ENCODE peak calls at places on chromosome 6, in five cellular contexts. R is HCT116, V is MM.1S, W is SK-N-SH, K is endodermal cell. M is an unnamed sample. For H3K27me3, the result is how much of the 10 kb centered on the place peaks cover.

GRCh38 chr6:82554706-82555105 is 191.1 kb downstream of the TPBG start:
- DNase-seq in K (no peak), V (no peak), R (no peak), W (no peak), M (no peak)

GRCh38 chr6:26485401-26485800 is 14.7 kb upstream of the BTN1A1 start:
- DNase-seq in K (no peak), W (no peak), R (no peak), V (no peak), M (no peak)

GRCh38 chr6:42898891-42899361 is 16.9 kb upstream of the PTCRA start:
- DNase-seq in K (peak), R (peak), W (peak), V (peak), M (peak)

GRCh38 chr6:136411028-136411329 is 121.3 kb upstream of the BCLAF1 start:
- DNase-seq in W (no peak), K (no peak), V (peak), R (no peak), M (no peak)

GRCh38 chr6:31037692-31038091 is 27.4 kb downstream of the MUC22 start:
- DNase-seq in K (no peak), R (no peak), V (no peak), W (no peak), M (no peak)

GRCh38 chr6:83431545-83432165 is 804 bp upstream of the ME1 start:
- DNase-seq in W (no peak), R (peak), V (no peak), K (no peak), M (peak)

GRCh38 chr6:158061361-158061708 is 79.7 kb downstream of the SYNJ2 start:
- DNase-seq in R (no peak), V (no peak), W (no peak), K (no peak), M (no peak)

GRCh38 chr6:130713144-130713543 is 114.1 kb upstream of the SMLR1 start:
- DNase-seq in K (peak), R (no peak), V (no peak), W (no peak), M (no peak)

GRCh38 chr6:27472182-27472616 is 706 bp downstream of the ZNF184 start:
- DNase-seq in V (peak), K (no peak), R (peak), W (peak), M (peak)

GRCh38 chr6:13877116-13877515 is 47.6 kb upstream of the RNF182 start:
- DNase-seq in R (no peak), W (no peak), K (no peak), V (no peak), M (no peak)

GRCh38 chr6:163732479-163732878 is 318.0 kb downstream of the QKI start:
- DNase-seq in W (no peak), K (no peak), R (no peak), V (no peak), M (no peak)

GRCh38 chr6:158015188-158015506 is 33.5 kb downstream of the SYNJ2 start:
- DNase-seq in V (no peak), W (no peak), K (peak), R (no peak), M (no peak)

GRCh38 chr6:50851269-50851847 is 32.7 kb downstream of the TFAP2B start:
- DNase-seq in V (no peak), W (no peak), R (no peak), K (no peak), M (no peak)

GRCh38 chr6:27592107-27592480 is 119.2 kb upstream of the ZNF184 start:
- DNase-seq in V (no peak), K (peak), W (no peak), R (no peak), M (no peak)

GRCh38 chr6:109241199-109241598 is 141.1 kb downstream of the CD164 start:
- DNase-seq in V (no peak), W (no peak), K (no peak), R (no peak), M (no peak)

GRCh38 chr6:74510878-74511277 is 695.0 kb downstream of the COL12A1 start:
- DNase-seq in K (no peak), V (no peak), W (no peak), R (no peak), M (no peak)

GRCh38 chr6:12923644-12924235 is 207.2 kb downstream of the PHACTR1 start:
- DNase-seq in V (no peak), K (no peak), R (no peak), W (no peak), M (no peak)

GRCh38 chr6:36127462-36128016 is 2.8 kb upstream of the MAPK13 start:
- DNase-seq in R (no peak), W (no peak), V (no peak), K (no peak), M (no peak)

GRCh38 chr6:168562576-168563151 is 121.7 kb downstream of the SMOC2 start:
- DNase-seq in K (no peak), V (no peak), R (no peak), W (no peak), M (no peak)

GRCh38 chr6:14477559-14477958 is 360.0 kb downstream of the CD83 start:
- DNase-seq in W (no peak), K (no peak), R (no peak), V (no peak), M (no peak)

GRCh38 chr6:45966340-45966739 is 49.3 kb downstream of the CLIC5 start:
- DNase-seq in V (no peak), K (no peak), R (no peak), W (no peak), M (no peak)

GRCh38 chr6:146598785-146599405 is at the start of gene ADGB:
- DNase-seq in V (peak), W (peak), R (no peak), K (peak), M (peak)

GRCh38 chr6:11094411-11094851 is 797 bp downstream of the SMIM13 start:
- DNase-seq in V (peak), W (peak), R (no peak), K (peak), M (peak)

GRCh38 chr6:155126727-155127439 is 131.8 kb downstream of the TIAM2 start:
- DNase-seq in R (peak), K (peak), V (no peak), W (no peak), M (no peak)

GRCh38 chr6:30687659-30688431 is 1.4 kb upstream of the PPP1R18 start:
- DNase-seq in V (no peak), W (peak), K (no peak), R (no peak), M (peak)

GRCh38 chr6:145814035-145814500 is 527 bp downstream of the FBXO30 start:
- DNase-seq in R (no peak), K (peak), V (peak), W (peak), M (peak)

GRCh38 chr6:12693122-12693521 is 23.4 kb upstream of the PHACTR1 start:
- DNase-seq in K (no peak), R (no peak), W (no peak), V (no peak), M (no peak)

GRCh38 chr6:70380771-70381435 is 32.4 kb upstream of the FAM135A start:
- DNase-seq in K (no peak), W (no peak), R (no peak), V (no peak), M (no peak)

GRCh38 chr6:7594579-7595125 is 4.7 kb downstream of the SNRNP48 start:
- DNase-seq in V (no peak), K (no peak), W (no peak), R (no peak), M (no peak)

GRCh38 chr6:35400901-35401311 is 51.2 kb upstream of the FANCE start:
- DNase-seq in W (peak), V (no peak), K (no peak), R (peak), M (no peak)

GRCh38 chr6:32189742-32190053 is 304 bp downstream of the PBX2 start:
- DNase-seq in V (no peak), W (peak), K (no peak), R (no peak), M (no peak)

GRCh38 chr6:98832282-98833100 is 1.9 kb upstream of the POU3F2 start:
- DNase-seq in K (peak), V (no peak), R (no peak), W (peak), M (no peak)

GRCh38 chr6:169162968-169163903 is 90.4 kb downstream of the THBS2 start:
- DNase-seq in R (peak), W (peak), V (no peak), K (no peak), M (no peak)

GRCh38 chr6:48689498-48689897 is 578.5 kb upstream of the PTCHD4 start:
- DNase-seq in R (no peak), K (no peak), W (no peak), V (no peak), M (no peak)

DNA sequence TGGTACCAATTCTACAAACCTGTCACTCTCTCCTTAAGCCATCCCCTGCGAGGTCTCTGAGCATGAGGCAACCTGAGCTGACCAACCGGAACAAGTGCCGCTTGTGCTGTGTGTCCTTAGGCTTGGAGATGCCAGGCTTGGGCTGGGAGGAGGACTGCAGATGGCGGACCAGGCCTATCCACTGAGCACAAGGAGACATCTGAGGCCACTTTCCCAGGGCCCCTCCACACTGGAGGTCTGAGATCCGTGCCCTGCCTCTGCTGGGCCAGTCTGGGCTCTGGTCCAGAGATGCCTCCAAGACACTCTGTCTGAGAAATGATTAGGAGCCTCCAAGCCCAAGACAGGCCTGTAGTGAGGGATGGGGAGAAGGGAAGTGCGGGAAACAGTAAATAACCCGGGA is 3.0 kb upstream of the MLN start:
- DNase-seq in K (no peak), W (no peak), R (no peak), V (no peak), M (no peak)
- H3K27me3 ChIP-seq in K (under half), W (under half), R (half or more), V (half or more), M (under half)

DNA sequence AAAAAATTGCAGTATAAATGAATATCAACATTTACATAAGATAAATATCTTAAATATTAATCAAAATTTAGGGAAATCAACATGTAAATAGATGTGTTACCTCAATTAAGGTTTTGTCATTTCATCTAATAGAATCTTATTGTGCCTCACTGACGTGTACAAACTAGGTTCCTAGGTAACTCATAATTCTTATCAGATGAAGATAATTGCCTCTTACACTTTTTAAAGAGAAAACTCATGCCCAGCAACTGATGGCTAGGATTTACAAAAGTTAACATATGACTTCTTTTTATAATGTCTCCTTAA is 49.6 kb downstream of the FRK start:
- DNase-seq in R (no peak), W (no peak), V (no peak), K (no peak), M (no peak)
- TF ChIP-seq CTCF in R (no peak), W (no peak), V (no peak), K (peak), M (peak)

GRCh38 chr6:111830003-111830402 is 43.2 kb downstream of the FYN start:
- DNase-seq in V (no peak), W (no peak), K (no peak), R (no peak), M (no peak)

GRCh38 chr6:111834356-111834755 is 38.9 kb downstream of the FYN start:
- DNase-seq in R (no peak), W (no peak), K (no peak), V (no peak), M (no peak)

GRCh38 chr6:111835807-111836206 is 37.4 kb downstream of the FYN start:
- DNase-seq in V (no peak), R (no peak), K (no peak), W (no peak), M (no peak)

GRCh38 chr6:111831408-111831807 is 41.8 kb downstream of the FYN start:
- DNase-seq in K (no peak), R (no peak), V (no peak), W (no peak), M (no peak)

DNA sequence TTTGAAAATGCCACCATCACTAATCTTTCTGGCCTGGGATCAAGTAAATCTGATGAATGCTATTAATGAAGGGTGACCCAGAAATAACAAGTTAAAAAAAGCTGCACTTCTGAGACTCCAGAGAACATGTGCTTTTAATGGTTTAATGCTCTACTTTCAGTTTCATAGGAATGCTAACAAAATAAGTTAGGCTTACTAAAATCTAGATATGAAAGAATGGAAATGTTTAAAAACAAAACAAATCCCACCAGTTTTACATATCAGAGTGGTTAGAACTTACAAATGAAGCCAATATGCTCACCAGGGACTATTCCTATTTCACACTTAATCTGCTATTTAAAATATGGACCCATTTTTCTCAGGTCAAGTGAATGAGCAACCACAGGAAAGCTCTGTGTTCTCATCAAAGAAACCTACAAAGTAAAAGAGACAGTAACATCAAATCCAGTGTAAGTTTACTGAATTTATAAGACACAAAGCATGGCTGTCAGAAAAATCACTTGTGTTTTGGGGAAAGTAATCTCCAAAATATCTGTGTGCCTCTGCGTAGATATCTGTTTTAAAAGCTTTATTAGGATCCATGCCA is 40.3 kb downstream of the FYN start:
- DNase-seq in K (no peak), W (no peak), R (no peak), V (peak), M (no peak)
- H3K9ac ChIP-seq in K (no peak), W (no peak), R (no peak), V (no peak), M (no peak)

DNA sequence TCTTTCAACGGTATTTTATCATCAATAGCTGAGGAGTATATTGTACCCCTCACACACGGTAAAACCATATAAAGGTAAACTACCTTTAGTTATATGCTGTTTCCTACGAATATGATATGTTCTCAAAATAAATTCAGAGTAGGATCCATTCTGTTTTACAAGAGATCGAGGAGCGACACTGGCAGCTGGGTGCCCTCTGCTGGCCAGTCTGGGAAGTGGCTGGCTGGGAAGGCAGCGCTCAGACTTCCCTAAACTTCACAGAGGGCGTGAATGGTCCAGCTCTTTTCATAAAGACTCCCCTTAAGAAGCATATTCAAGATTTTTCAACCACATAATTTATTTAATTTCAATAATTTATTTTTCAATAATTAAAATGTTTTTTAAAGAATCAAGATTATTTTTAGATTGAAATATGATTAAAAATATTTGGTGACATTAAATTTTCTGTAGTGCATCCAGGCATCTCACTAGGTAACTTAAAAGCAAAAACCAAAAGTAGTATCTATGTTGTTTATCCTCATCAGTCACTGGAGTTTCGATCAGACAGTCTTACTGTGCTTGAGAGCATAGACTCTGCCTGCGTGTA is 187.5 kb upstream of the PDE10A start:
- DNase-seq in K (peak), R (peak), W (peak), V (peak), M (peak)
- H3K27me3 ChIP-seq in K (under half), R (under half), W (under half), V (under half), M (under half)